ENCODE peak calls at places on chromosome 5, in ten cellular contexts. Y is iPS-NIHi11; K is right cardiac atrium; W is NCI-H1092; U is activated CD8-positive, alpha-beta memory T cell treated with anti-CD3 and anti-CD28 coated beads for 48 hours; N is osteocyte; E is EH; X is stimulated activated CD4-positive, alpha-beta T cell treated with anti-CD3 and anti-CD28 coated beads, Interleukin-1b, Interleukin-23, amount 100 ng/mL, for 24 hours; D is stimulated activated CD8-positive, alpha-beta memory T cell treated with anti-CD3 and anti-CD28 coated beads, Interleukin-7, amount 100 ng/mL, for 24 hours; M is fibroblast of lung. J is an unnamed sample.

GRCh38 chr5:32942225-32942989 is 231.3 kb downstream of the NPR3 start:
- DNase-seq in M (peak; percentile 11), D (no peak), K (no peak), Y (peak; percentile 66), X (no peak), E (peak; percentile 28), W (no peak), N (no peak), U (no peak), J (no peak)

GRCh38 chr5:860506-861150 is 9.8 kb upstream of the ZDHHC11 start:
- DNase-seq in X (no peak), Y (no peak), E (no peak), K (peak; percentile 40), N (no peak), M (no peak), D (no peak), W (no peak), U (no peak), J (no peak)

GRCh38 chr5:178535299-178536175 is 54.7 kb downstream of the COL23A1 start:
- DNase-seq in N (no peak), K (peak; percentile 88), W (no peak), M (peak; percentile 26), Y (no peak), D (no peak), E (no peak), X (no peak), U (no peak), J (no peak)

GRCh38 chr5:5473224-5473623 is 50.7 kb downstream of the ICE1 start:
- DNase-seq in W (no peak), E (peak; percentile 25), M (peak; percentile 41), U (no peak), Y (no peak), N (no peak), D (no peak), X (no peak), K (no peak), J (no peak)

GRCh38 chr5:105956456-105957177 is 1714.1 kb downstream of the EFNA5 start:
- DNase-seq in N (no peak), K (no peak), E (no peak), D (no peak), U (no peak), Y (no peak), X (no peak), W (no peak), M (peak; percentile 23), J (peak; percentile 11)

GRCh38 chr5:131109540-131110255 is 55.4 kb downstream of the HINT1 start:
- DNase-seq in W (no peak), Y (peak; percentile 45), D (no peak), N (no peak), X (no peak), M (peak; percentile 17), K (no peak), E (peak; percentile 46), U (no peak), J (peak; percentile 21)

GRCh38 chr5:132181011-132181629 is 46.5 kb downstream of the P4HA2 start:
- DNase-seq in U (no peak), Y (peak; percentile 33), D (no peak), X (no peak), M (no peak), E (no peak), K (peak; percentile 72), N (no peak), W (no peak), J (no peak)

GRCh38 chr5:177256296-177256695 is 47.2 kb downstream of the RAB24 start:
- DNase-seq in D (no peak), M (peak; percentile 43), U (no peak), E (peak; percentile 25), W (no peak), K (no peak), Y (no peak), N (no peak), X (no peak), J (no peak)

GRCh38 chr5:109701252-109701651 is 11.5 kb downstream of the MAN2A1 start:
- DNase-seq in D (no peak), U (no peak), M (no peak), K (no peak), X (no peak), N (no peak), W (no peak), E (no peak), Y (no peak), J (no peak)